ENCODE peak calls at places on chromosomes 1 and 21, in four cellular contexts. G, O, W and F are unnamed samples. For H3K4me1 and H3K27me3, the result is how much of the 10 kb centered on the place peaks cover.

GRCh38 chr1:227317541-227318002 is 720 bp downstream of the CDC42BPA start:
- DNase-seq in O (no peak), G (peak), W (peak), F (no peak)

GRCh38 chr1:21659099-21659923 is 9.8 kb downstream of the RAP1GAP start:
- DNase-seq in G (peak), W (peak), O (peak), F (peak)

GRCh38 chr21:16842716-16843115 is 670.1 kb upstream of the CXADR start:
- DNase-seq in O (no peak), W (no peak), G (no peak), F (no peak)

GRCh38 chr1:157377216-157377821 is 175.0 kb downstream of the FCRL5 start:
- DNase-seq in G (no peak), O (no peak), W (no peak), F (no peak)

GRCh38 chr1:207964195-207964966 is 53.5 kb upstream of the CD34 start:
- DNase-seq in W (no peak), O (no peak), G (no peak), F (no peak)

GRCh38 chr1:192739476-192740184 is 69.2 kb upstream of the RGS2 start:
- DNase-seq in O (no peak), G (no peak), W (no peak), F (no peak)

GRCh38 chr1:18948913-18949688 is 7.4 kb downstream of the IFFO2 start:
- DNase-seq in O (no peak), G (no peak), W (peak), F (no peak)

GRCh38 chr1:201676651-201677050 is 137.7 kb downstream of the NAV1 start:
- DNase-seq in W (no peak), O (no peak), G (no peak), F (no peak)

GRCh38 chr1:50975436-50975835 is 5.4 kb downstream of the CDKN2C start:
- DNase-seq in O (no peak), G (no peak), W (no peak), F (no peak)

GRCh38 chr1:26099780-26100179 is 11.8 kb upstream of the PDIK1L start:
- DNase-seq in O (no peak), G (no peak), W (no peak), F (no peak)

GRCh38 chr1:106889054-106889453 is 167.4 kb upstream of the PRMT6 start:
- DNase-seq in W (no peak), O (no peak), G (no peak), F (no peak)

GRCh38 chr1:19405761-19406481 is 79.4 kb downstream of the CAPZB start:
- DNase-seq in G (no peak), W (no peak), O (no peak), F (no peak)

GRCh38 chr1:58515794-58516401 is 30.6 kb downstream of the OMA1 start:
- DNase-seq in G (peak), W (no peak), O (peak), F (peak)

GRCh38 chr21:38244407-38244787 is 12.4 kb upstream of the KCNJ15 start:
- DNase-seq in O (no peak), G (no peak), W (no peak), F (no peak)

GRCh38 chr1:155012052-155012546 is 9.5 kb downstream of the ZBTB7B start:
- DNase-seq in G (peak), O (peak), W (peak), F (peak)

GRCh38 chr1:26300586-26301275 is 5.7 kb downstream of the UBXN11 start:
- DNase-seq in O (no peak), G (no peak), W (no peak), F (no peak)

GRCh38 chr1:112318698-112319370 is 77.2 kb upstream of the CTTNBP2NL start:
- DNase-seq in O (no peak), G (no peak), W (no peak), F (no peak)

GRCh38 chr21:41973861-41974751 is 20.3 kb upstream of the C2CD2 start:
- DNase-seq in G (peak), W (peak), O (no peak), F (peak)

GRCh38 chr1:179164494-179164893 is 65.0 kb downstream of the ABL2 start:
- DNase-seq in W (no peak), G (no peak), O (no peak), F (no peak)

GRCh38 chr1:118563969-118564951 is 379.2 kb upstream of the SPAG17 start:
- DNase-seq in O (no peak), W (no peak), G (no peak), F (no peak)

GRCh38 chr1:174982971-174983689 is 16.6 kb upstream of the CACYBP start:
- DNase-seq in G (no peak), W (no peak), O (no peak), F (peak)

GRCh38 chr1:235304549-235305451 is 23.2 kb downstream of the ARID4B start:
- DNase-seq in O (no peak), W (no peak), G (no peak), F (peak)

GRCh38 chr1:107480548-107480947 is 339.7 kb downstream of the NTNG1 start:
- DNase-seq in W (no peak), G (no peak), O (no peak), F (no peak)

GRCh38 chr1:206456577-206457375 is 13.5 kb upstream of the IKBKE start:
- DNase-seq in O (no peak), W (no peak), G (no peak), F (no peak)
- H3K4me1 ChIP-seq in O (under half), W (under half), G (under half), F (under half)

GRCh38 chr1:228437424-228437823 is 20.8 kb upstream of the TRIM17 start:
- DNase-seq in W (no peak), G (no peak), O (no peak), F (no peak)
- H3K27me3 ChIP-seq in W (half or more), G (under half), O (under half), F (under half)

DNA sequence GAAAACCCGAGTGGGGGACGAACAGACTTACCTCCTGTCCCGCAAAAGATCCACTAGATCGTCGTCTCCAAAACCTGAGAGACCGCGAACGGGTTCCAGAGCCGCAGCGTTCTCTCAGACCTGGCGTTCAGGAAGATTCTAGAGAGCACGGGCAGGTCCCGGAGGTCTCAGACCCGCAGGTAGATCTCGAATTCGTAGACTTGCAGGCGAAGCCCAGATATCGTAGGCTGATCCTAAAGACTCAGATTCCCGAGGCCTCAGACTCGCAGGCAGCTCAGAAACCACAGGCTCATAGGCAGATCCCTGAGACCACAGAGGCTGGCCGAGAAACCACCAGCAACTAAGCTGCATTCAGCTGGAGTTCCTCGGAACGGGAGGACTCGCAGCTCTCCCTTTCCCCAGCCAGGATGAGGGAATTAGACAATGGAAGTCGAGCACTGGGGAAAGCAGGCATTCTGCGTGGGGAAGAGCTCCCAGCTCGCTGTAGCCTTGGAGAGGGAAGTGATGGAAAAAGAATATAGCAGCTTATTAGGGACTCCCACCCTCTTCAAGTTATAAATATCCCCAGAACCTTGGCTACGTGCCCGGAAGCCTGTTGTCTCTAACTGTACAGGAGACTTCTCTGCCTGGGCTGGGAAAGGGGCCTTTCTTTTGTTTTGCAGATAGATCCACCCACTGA is at the start of gene ZNF436:
- DNase-seq in G (peak), W (peak), O (peak), F (peak)
- H3K4me1 ChIP-seq in G (under half), W (half or more), O (under half), F (under half)

DNA sequence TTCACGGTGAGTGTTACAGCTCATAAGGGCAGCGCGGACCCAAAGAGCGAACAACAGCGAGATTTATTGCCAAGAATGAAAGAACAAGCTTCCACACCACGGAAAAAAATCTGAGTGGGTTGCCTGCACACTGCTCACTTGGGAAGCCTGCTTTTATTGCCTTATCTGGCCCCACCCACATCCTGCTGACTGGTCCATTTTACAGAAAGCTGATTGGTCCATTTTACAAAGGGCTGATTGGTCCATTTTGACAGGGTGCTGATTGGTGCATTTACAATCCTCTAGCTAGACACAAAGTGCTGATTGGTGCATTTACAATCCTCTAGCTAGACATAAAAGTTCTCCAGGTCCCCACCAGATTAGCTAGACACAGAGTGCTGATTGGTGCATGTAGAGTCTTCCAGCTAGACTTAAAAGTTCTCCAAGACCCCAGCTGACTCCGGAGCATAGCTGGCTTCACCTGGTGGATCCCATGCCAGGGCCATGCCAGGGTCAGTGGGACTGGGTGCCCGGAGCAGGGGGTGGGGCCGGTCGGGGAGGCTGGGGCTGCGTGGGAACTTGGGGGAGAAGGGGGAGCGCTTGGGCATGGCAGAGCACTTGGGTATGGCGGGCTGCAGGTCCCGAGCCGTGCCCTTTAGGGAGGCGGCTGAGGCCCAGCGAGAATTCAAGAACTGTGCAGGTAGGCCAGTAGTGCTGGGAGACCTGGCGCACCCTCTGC is 75.4 kb upstream of the ATP1A1 start:
- DNase-seq in O (no peak), W (no peak), G (no peak), F (no peak)
- H3K27me3 ChIP-seq in O (under half), W (under half), G (under half), F (under half)

GRCh38 chr1:167748901-167749300 is 27.1 kb downstream of the MPZL1 start:
- DNase-seq in G (no peak), W (no peak), O (no peak), F (no peak)
- H3K4me1 ChIP-seq in G (under half), W (under half), O (under half), F (under half)

GRCh38 chr1:5803851-5804250 is 188.4 kb downstream of the NPHP4 start:
- DNase-seq in W (no peak), G (no peak), O (no peak), F (no peak)
- H3K27me3 ChIP-seq in W (under half), G (under half), O (under half), F (under half)